ENCODE peak calls at places on chromosomes 13 and 19, in eight cellular contexts. K is mammary epithelial cell, I is GM23248, M is IMR-90, N is neuronal stem cell, J is astrocyte, H is neural progenitor cell, B is SK-N-SH. P is an unnamed sample.

GRCh38 chr19:38389101-38389925 is 816 bp downstream of the SPRED3 start:
- DNase-seq in J (peak), B (peak), M (peak), N (peak), H (peak), K (peak), I (peak), P (peak)

GRCh38 chr13:71860547-71861131 is 6.4 kb downstream of the DACH1 start:
- DNase-seq in I (no peak), K (no peak), H (no peak), N (no peak), J (no peak), B (no peak), M (no peak), P (no peak)

GRCh38 chr13:50831510-50831909 is 12.0 kb downstream of the DLEU7 start:
- DNase-seq in B (no peak), J (peak), N (no peak), I (no peak), K (peak), M (no peak), H (no peak), P (no peak)

GRCh38 chr13:100541882-100542545 is 46.6 kb downstream of the GGACT start:
- DNase-seq in K (peak), I (no peak), N (no peak), B (no peak), H (peak), J (no peak), M (no peak), P (no peak)

GRCh38 chr19:44908074-44908835 is 2.7 kb downstream of the APOE start:
- DNase-seq in B (peak), N (no peak), K (no peak), M (no peak), J (no peak), H (no peak), I (no peak), P (no peak)

GRCh38 chr19:16191216-16191908 is 6.2 kb downstream of the FAM32A start:
- DNase-seq in M (no peak), H (no peak), J (no peak), B (no peak), N (no peak), K (no peak), I (no peak), P (no peak)

GRCh38 chr13:33787051-33787591 is 30.8 kb upstream of the RFC3 start:
- DNase-seq in N (no peak), M (no peak), B (peak), J (no peak), K (peak), I (peak), H (no peak), P (no peak)

GRCh38 chr19:41350735-41351338 is 2.9 kb downstream of the TGFB1 start:
- DNase-seq in M (peak), J (no peak), N (no peak), K (no peak), B (peak), I (peak), H (no peak), P (no peak)

GRCh38 chr19:3125900-3126524 is 9.8 kb upstream of the GNA15 start:
- DNase-seq in H (peak), M (no peak), J (no peak), I (peak), N (no peak), B (peak), K (peak), P (peak)

GRCh38 chr19:19033426-19034203 is at the start of the genes ARMC6 and SUGP2:
- DNase-seq in J (peak), K (peak), I (peak), N (peak), B (peak), H (peak), M (peak), P (peak)

GRCh38 chr19:34639491-34640085 is 37.4 kb downstream of the SCGB2B2 start:
- DNase-seq in I (peak), M (peak), J (peak), N (peak), H (peak), K (peak), B (peak), P (peak)

GRCh38 chr13:37209621-37210020 is 104.2 kb upstream of the CSNK1A1L start:
- DNase-seq in M (peak), J (peak), K (no peak), N (no peak), I (peak), H (no peak), B (no peak), P (no peak)

GRCh38 chr19:49017041-49017665 is at the start of gene LHB:
- DNase-seq in I (no peak), K (no peak), B (peak), H (no peak), N (no peak), J (no peak), M (no peak), P (no peak)

GRCh38 chr13:110371550-110372465 is 64.7 kb downstream of the COL4A2 start:
- DNase-seq in K (peak), J (peak), B (peak), N (no peak), M (peak), I (no peak), H (no peak), P (no peak)

GRCh38 chr13:98232456-98232855 is 55.4 kb upstream of the RNF113B start:
- DNase-seq in K (no peak), M (peak), N (no peak), H (no peak), B (no peak), J (peak), I (no peak), P (no peak)

GRCh38 chr13:29858667-29859066 is 8.2 kb upstream of the UBL3 start:
- DNase-seq in J (peak), K (no peak), B (no peak), I (peak), N (no peak), H (no peak), M (peak), P (no peak)

GRCh38 chr19:22532388-22533310 is 101.5 kb upstream of the ZNF492 start:
- DNase-seq in N (no peak), H (no peak), M (no peak), K (no peak), B (no peak), J (no peak), I (no peak), P (no peak)

GRCh38 chr19:2618611-2619010 is 83.9 kb downstream of the GNG7 start:
- DNase-seq in B (no peak), I (peak), K (peak), J (peak), N (no peak), H (no peak), M (peak), P (peak)

GRCh38 chr13:73194310-73194709 is 135.5 kb downstream of the KLF5 start:
- DNase-seq in N (no peak), H (no peak), M (no peak), K (no peak), I (no peak), J (no peak), B (peak), P (no peak)

DNA sequence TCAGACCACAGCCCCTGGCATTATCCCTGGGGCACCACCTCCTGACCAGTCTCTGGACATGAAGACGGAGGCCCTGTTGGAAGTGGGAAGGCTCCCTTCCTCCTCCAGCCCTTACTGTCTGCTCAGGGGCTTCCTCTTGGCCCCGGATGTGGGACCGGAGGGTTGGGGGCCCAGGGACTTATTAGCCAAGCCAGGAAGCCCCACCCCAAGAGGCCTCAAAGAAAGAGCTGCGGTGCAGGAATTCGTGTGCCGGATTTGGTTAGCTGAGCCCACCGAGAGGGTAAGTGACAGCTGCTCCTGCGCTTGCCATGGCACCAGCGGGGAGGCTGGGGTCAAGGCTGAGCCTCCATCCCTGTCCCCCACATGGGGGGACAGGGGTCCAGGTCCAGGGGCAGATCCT is at the start of gene RETN:
- DNase-seq in H (no peak), B (no peak), K (no peak), I (no peak), J (no peak), N (no peak), M (no peak), P (no peak)
- H2AFZ ChIP-seq in H (no peak), B (no peak), K (no peak), I (no peak), J (no peak), N (no peak), M (no peak), P (no peak)

GRCh38 chr19:7454998-7455397 is 33.8 kb downstream of the PEX11G start:
- DNase-seq in N (no peak), I (no peak), M (no peak), H (no peak), B (no peak), K (no peak), J (no peak), P (no peak)

GRCh38 chr19:7447648-7448047 is 41.2 kb downstream of the PEX11G start:
- DNase-seq in N (no peak), J (no peak), B (no peak), K (no peak), M (no peak), H (no peak), I (no peak), P (no peak)

GRCh38 chr19:7455600-7456296 is 33.1 kb downstream of the PEX11G start:
- DNase-seq in B (no peak), K (no peak), J (no peak), I (no peak), H (no peak), N (no peak), M (no peak), P (no peak)

GRCh38 chr19:7445104-7445503 is 43.7 kb downstream of the PEX11G start:
- DNase-seq in I (no peak), K (no peak), M (no peak), J (no peak), N (no peak), H (no peak), B (no peak), P (no peak)

DNA sequence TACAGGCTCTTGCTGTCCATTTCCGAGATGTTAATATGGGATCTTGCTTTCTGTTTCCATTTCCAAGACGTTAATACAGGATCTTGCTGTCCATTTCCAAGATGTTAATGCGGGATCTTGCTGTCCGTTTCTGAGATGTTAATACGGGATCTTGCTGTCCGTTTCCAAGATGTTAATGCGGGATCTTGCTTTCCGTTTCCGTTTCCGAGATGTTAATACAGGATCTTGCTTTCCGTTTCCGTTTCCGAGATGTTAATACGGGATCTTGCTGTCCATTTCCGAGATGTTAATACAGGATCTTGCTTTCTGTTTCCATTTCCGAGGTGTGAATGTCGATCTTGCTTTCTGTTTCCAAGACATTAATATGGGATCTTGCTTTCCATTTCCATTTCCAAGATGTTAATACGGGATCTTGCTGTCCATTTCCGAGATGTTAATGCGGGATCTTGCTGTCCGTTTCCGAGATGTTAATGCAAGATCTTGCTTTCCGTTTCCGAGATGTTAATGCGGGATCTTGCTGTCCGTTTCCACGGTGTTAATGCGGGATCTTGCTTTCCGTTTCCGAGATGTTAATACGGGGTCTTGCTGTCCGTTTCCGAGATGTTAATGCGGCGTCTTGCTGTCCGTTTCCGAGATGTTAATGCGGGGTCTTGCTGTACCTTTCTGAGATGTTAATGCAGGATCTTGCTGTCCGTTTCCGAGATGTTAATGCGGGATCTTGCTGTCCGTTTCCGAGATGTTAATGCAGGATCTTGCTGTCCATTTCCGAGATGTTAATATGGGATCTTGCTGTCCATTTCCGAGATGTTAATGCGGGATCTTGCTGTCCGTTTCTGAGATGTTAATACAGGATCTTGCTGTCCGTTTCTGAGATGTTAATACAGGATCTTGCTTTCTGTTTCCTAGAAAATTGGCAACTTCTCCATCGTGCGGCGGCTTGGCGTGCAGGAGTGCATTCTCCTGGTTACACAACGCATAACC is 38.3 kb downstream of the PEX11G start:
- DNase-seq in J (peak), H (peak), K (peak), B (no peak), I (peak), M (peak), N (peak), P (peak)
- H3K9ac ChIP-seq in J (no peak), H (no peak), K (no peak), B (no peak), I (no peak), M (no peak), N (no peak), P (no peak)

GRCh38 chr19:13404236-13404635 is 102.0 kb downstream of the CACNA1A start:
- DNase-seq in I (no peak), B (no peak), N (no peak), M (no peak), H (no peak), K (no peak), J (no peak), P (no peak)
- H2AFZ ChIP-seq in I (no peak), B (no peak), N (no peak), M (no peak), H (no peak), K (no peak), J (no peak), P (no peak)

DNA sequence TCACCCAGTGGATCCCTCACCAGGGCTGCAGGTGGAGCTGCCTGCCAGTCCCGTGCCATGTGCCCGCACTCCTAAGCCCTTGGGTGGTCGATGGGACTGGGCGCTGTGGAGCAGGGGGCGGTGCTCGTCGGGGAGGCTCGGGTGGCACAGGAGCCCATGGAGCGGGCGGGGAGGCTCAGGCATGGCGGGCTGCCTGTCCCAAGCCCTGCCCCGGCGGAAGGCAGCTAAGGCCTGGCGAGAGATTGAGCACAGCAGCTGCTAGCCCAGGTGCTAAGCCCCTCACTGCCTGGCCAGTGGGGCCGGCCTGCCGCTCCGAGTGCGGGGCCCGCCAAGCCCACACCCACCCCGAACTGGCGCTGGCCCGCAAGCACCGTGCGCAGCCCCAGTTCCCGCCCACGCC is 16.8 kb upstream of the B3GLCT start:
- DNase-seq in M (no peak), K (no peak), J (no peak), I (no peak), N (no peak), B (no peak), H (no peak), P (no peak)
- H3K9ac ChIP-seq in M (no peak), K (no peak), J (no peak), I (no peak), N (peak), B (no peak), H (no peak), P (no peak)